ENCODE peak calls at places on chromosomes 16 and 17, in four cellular contexts. A is heart left ventricle, B is endothelial cell, Q is neural crest cell. U is an unnamed sample.

GRCh38 chr17:50301891-50302584 is 27.8 kb downstream of the TMEM92 start:
- DNase-seq in A (no peak), B (no peak), Q (no peak), U (no peak)

GRCh38 chr17:55416470-55417052 is 5.1 kb downstream of the MMD start:
- DNase-seq in A (no peak), B (no peak), Q (no peak), U (no peak)

GRCh38 chr17:77394540-77395295 is 253.9 kb downstream of the SEC14L1 start:
- DNase-seq in A (no peak), B (no peak), Q (peak; percentile 34), U (no peak)

GRCh38 chr17:40317345-40317873 is 8.4 kb downstream of the RARA start:
- DNase-seq in A (peak; percentile 69), B (peak; percentile 68), Q (peak; percentile 61), U (no peak)

GRCh38 chr17:51428668-51429486 is 168.5 kb downstream of the UTP18 start:
- DNase-seq in A (no peak), B (no peak), Q (no peak), U (no peak)

GRCh38 chr16:56211471-56211944 is 20.2 kb downstream of the GNAO1 start:
- DNase-seq in A (no peak), B (no peak), Q (no peak), U (no peak)

GRCh38 chr17:74635418-74635817 is 11.9 kb upstream of the CD300E start:
- DNase-seq in A (no peak), B (no peak), Q (no peak), U (no peak)

GRCh38 chr17:50904522-50905459 is 38.6 kb upstream of the TOB1 start:
- DNase-seq in A (peak; percentile 45), B (no peak), Q (no peak), U (no peak)

GRCh38 chr17:7593296-7593695 is 3.4 kb upstream of the SOX15 start:
- DNase-seq in A (no peak), B (no peak), Q (no peak), U (no peak)

GRCh38 chr17:65340401-65340800 is 203.2 kb downstream of the RGS9 start:
- DNase-seq in A (no peak), B (no peak), Q (no peak), U (no peak)

GRCh38 chr17:31558748-31559646 is 167.5 kb downstream of the RAB11FIP4 start:
- DNase-seq in A (peak; percentile 83), B (peak; percentile 78), Q (peak; percentile 66), U (peak; percentile 47)

GRCh38 chr17:79658811-79659207 is 48.0 kb upstream of the RBFOX3 start:
- DNase-seq in A (no peak), B (peak; percentile 53), Q (peak; percentile 39), U (peak; percentile 14)

GRCh38 chr17:74211141-74211928 is 2.0 kb upstream of the TTYH2 start:
- DNase-seq in A (no peak), B (no peak), Q (no peak), U (no peak)

GRCh38 chr16:12613131-12613991 is 190.3 kb downstream of the CPPED1 start:
- DNase-seq in A (no peak), B (no peak), Q (no peak), U (no peak)

DNA sequence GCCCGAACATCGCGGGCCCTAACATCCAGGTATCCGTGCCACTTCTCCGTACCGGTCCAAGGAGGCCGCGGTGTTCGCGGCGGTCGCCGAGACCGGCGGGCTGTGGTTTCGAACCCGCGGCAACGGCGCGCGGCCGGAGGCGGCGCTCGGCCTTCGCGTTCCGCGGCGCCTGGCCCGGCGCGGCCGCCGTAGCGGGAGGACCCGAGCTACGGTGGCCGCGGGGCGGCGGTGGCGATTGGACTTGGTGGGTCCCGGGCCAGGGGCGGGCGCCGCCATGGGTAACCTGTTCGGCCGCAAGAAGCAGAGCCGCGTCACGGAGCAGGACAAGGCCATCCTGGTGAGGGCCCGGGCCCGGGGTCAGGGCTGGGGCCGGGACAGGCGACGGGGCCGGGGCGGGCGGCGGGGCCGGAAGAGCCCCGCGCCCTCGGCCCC is at the start of gene CHMP6:
- DNase-seq in A (peak; percentile 87), B (peak; percentile 80), Q (peak; percentile 66), U (peak; percentile 63)
- TF ChIP-seq CTCF in A (peak; percentile 32), B (peak; percentile 39), Q (peak; percentile 32), U (peak; percentile 24)

GRCh38 chr17:82648761-82649474 is 674 bp upstream of the WDR45B start:
- DNase-seq in A (peak; percentile 73), B (peak; percentile 46), Q (peak; percentile 49), U (peak; percentile 31)

GRCh38 chr17:82649501-82650261 is 1.4 kb upstream of the WDR45B start:
- DNase-seq in A (no peak), B (no peak), Q (no peak), U (no peak)

GRCh38 chr17:82648165-82648668 is at the start of gene WDR45B:
- DNase-seq in A (peak; percentile 96), B (peak; percentile 90), Q (peak; percentile 80), U (peak; percentile 86)

GRCh38 chr17:82645516-82645915 is 2.7 kb downstream of the WDR45B start:
- DNase-seq in A (no peak), B (no peak), Q (no peak), U (no peak)

DNA sequence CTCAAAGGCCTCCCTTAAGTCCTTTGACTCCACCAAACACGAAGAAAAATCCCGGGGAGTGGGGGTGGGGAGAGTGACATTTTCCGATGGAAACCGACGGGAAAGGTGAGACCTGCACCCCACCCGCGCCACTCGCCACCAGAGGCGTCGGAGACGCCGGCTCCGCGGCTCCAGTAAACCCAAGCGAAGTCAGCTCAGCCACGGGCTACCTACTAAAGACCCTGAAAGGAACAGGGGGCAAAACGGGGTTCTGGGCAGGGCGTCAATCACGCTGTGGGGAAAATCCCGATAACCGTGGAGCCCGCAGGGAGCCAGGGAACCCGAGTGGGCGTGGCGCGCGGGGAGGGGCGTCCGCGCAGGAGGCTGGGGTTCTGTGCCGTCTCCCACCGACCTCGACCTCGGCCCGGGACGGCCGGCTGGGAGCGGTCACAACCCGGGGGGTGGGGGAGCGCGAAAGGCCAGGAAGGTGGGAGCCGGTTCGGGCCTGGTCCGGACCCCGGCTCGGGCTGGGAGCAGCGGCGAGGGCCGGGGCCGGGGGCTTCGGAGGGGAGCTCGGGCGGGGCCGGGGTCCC is 565 bp downstream of the WDR45B start:
- DNase-seq in A (no peak), B (peak; percentile 51), Q (no peak), U (peak; percentile 50)
- TF ChIP-seq CTCF in A (no peak), B (no peak), Q (no peak), U (peak; percentile 19)

GRCh38 chr17:17883801-17884200 is 47.0 kb upstream of the SREBF1 start:
- DNase-seq in A (no peak), B (no peak), Q (no peak), U (no peak)

GRCh38 chr17:17882182-17882581 is 45.4 kb upstream of the SREBF1 start:
- DNase-seq in A (no peak), B (no peak), Q (no peak), U (no peak)

GRCh38 chr17:17886253-17886652 is 49.5 kb upstream of the SREBF1 start:
- DNase-seq in A (peak; percentile 61), B (no peak), Q (no peak), U (no peak)

GRCh38 chr17:17885029-17885351 is 48.2 kb upstream of the SREBF1 start:
- DNase-seq in A (no peak), B (no peak), Q (no peak), U (no peak)

DNA sequence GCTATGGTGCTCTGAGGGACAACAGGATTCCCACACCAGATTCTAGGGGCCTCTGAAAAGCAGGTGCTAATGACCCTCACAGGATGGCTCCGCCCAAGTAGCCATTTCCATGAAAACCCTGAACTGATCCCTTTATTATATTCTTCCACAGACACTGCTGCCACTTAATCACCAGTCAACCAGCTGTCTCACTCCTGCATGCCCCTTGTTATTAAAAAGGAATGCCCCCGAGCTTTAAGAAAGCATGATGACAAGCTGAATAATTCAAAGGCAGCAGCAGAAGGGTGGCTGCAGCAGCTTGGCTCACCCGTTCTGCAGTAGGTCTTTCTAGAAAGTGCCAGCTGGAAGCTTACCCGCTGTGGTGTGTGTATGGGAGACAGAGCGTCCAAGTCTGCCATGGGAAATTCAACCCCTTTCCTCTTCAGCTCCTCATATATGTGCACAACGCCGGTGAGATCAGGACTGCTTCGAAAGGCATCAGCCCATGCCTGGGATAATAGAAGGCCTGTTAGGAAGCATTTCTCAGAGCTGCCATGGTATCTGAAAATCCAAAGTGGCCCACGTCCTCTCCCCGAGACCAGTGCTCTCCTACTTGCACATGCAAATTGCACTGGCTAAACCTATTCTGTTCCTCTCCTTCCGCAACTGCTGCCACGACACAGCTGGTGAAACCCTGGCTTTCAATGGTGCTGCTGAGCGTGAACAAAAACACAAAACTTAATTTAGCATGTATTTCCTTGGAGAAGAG is 47.7 kb upstream of the SREBF1 start:
- DNase-seq in A (no peak), B (no peak), Q (no peak), U (no peak)
- TF ChIP-seq CTCF in A (no peak), B (no peak), Q (no peak), U (no peak)

DNA sequence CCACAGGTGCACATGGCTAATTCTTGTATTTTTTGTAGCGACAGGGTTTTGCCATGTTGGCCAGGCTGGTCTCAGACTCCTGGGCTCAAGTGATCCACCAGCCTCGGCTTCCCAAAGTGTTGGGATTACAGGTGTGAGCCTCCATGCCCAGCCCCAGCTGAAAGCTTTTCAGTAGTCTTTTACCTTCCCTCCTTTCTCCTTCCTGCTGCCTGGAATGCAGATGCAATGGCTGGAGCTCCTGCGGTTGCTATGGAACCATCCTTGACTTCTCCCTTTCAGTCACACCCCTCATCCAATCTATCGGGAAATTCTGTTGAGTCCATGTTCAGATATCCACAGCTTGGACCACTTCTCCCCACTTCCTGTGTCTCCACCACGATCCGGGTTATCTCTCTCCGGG is 12.5 kb upstream of the SLC38A10 start:
- DNase-seq in A (no peak), B (no peak), Q (no peak), U (no peak)
- TF ChIP-seq CTCF in A (no peak), B (no peak), Q (no peak), U (no peak)

GRCh38 chr16:30558789-30559377 is 709 bp upstream of the ZNF764 start:
- DNase-seq in A (no peak), B (no peak), Q (no peak), U (no peak)

GRCh38 chr16:30559690-30560089 is 1.5 kb upstream of the ZNF764 start:
- DNase-seq in A (no peak), B (no peak), Q (no peak), U (no peak)

GRCh38 chr16:30557397-30557949 is 701 bp downstream of the ZNF764 start:
- DNase-seq in A (no peak), B (peak; percentile 17), Q (no peak), U (no peak)

GRCh38 chr16:30555848-30556473 is 2.2 kb downstream of the ZNF764 start:
- DNase-seq in A (no peak), B (no peak), Q (no peak), U (no peak)

GRCh38 chr16:30557950-30558788 is at the start of gene ZNF764:
- DNase-seq in A (peak; percentile 98), B (peak; percentile 92), Q (peak; percentile 91), U (peak; percentile 83)
- TF ChIP-seq CTCF in A (no peak), B (no peak), Q (no peak), U (peak; percentile 18)

DNA sequence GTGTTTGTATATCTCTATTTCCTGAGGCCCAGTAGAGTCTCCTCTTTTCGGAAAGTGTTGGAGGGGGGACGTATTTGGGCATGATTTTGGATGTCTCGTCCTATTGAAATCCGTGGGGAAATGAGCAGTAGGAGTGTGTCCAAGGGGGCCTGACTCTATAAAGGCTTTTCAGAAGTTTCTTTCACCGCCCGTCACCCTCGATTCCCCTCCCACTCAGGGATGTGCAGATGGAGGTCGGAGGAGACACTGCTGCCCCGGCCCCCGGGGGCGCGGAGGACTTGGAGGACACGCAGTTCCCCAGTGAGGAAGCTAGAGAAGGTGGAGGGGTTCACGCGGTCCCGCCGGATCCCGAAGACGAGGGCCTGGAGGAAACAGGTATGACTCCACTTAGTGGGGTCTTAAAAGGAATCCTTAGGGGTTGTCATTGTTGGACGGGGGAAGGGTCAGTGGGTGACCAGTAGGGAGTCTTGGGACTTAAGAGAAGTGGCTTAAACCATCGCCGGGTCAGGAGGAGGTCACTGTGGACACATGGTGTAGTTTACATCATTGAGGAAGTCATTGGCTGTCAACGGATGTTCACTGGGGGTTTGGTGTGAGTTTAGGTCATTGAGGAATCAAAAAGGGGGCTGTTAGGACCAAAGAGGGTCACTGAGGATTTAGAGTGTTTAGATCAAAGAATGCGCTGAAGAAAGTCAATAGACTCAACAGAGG is 424 bp downstream of the MON1B start:
- DNase-seq in A (no peak), B (no peak), Q (no peak), U (no peak)
- TF ChIP-seq CTCF in A (no peak), B (no peak), Q (no peak), U (no peak)